ENCODE peak calls at places on chromosome 17, in nine cellular contexts. M is stimulated activated CD4-positive, alpha-beta T cell treated with anti-CD3 and anti-CD28 coated beads, Interleukin-1b, Interleukin-23, amount 100 ng/mL, for 4 hours; S is NCI-H510A treated with DMSO at 0.1 percent for 48 hours; R is sigmoid colon; O is heart left ventricle; F is activated naive CD8-positive, alpha-beta T cell treated with anti-CD3 and anti-CD28 coated beads, Interleukin-2, amount 50 U/mL, for 24 hours; Q is brain microvascular endothelial cell; L is ACHN; P is endothelial cell. Y is an unnamed sample.

GRCh38 chr17:36839256-36839655 is 98.0 kb upstream of the LHX1 start:
- DNase-seq in S (no peak), O (no peak), F (no peak), R (no peak), M (no peak), Q (no peak), P (no peak), L (no peak), Y (no peak)

GRCh38 chr17:28570716-28571254 is 539 bp downstream of the PIGS start:
- DNase-seq in M (peak), L (peak), P (no peak), O (no peak), F (peak), S (peak), R (peak), Q (no peak), Y (peak)

GRCh38 chr17:27355419-27355818 is 61.5 kb downstream of the WSB1 start:
- DNase-seq in P (no peak), F (no peak), O (no peak), M (no peak), L (no peak), S (no peak), R (no peak), Q (no peak), Y (no peak)

GRCh38 chr17:11356371-11356770 is 115.4 kb downstream of the SHISA6 start:
- DNase-seq in M (no peak), R (no peak), O (no peak), S (no peak), Q (no peak), F (no peak), L (no peak), P (no peak), Y (no peak)

GRCh38 chr17:27741361-27741861 is 58.9 kb downstream of the NOS2 start:
- DNase-seq in Q (no peak), F (no peak), R (no peak), L (no peak), P (no peak), M (no peak), S (no peak), O (no peak), Y (no peak)

GRCh38 chr17:62611308-62611707 is 16.2 kb upstream of the MRC2 start:
- DNase-seq in M (no peak), P (no peak), R (no peak), Q (no peak), L (no peak), F (no peak), S (no peak), O (no peak), Y (no peak)

GRCh38 chr17:72393553-72393952 is 272.7 kb downstream of the SOX9 start:
- DNase-seq in M (no peak), R (no peak), S (no peak), O (no peak), F (no peak), Q (peak), L (peak), P (no peak), Y (no peak)

GRCh38 chr17:50839591-50840310 is 4.4 kb downstream of the WFIKKN2 start:
- DNase-seq in P (no peak), Q (no peak), R (no peak), L (no peak), O (no peak), F (no peak), M (no peak), S (no peak), Y (no peak)

GRCh38 chr17:80940171-80941123 is 51.2 kb upstream of the CHMP6 start:
- DNase-seq in L (no peak), R (peak), P (no peak), F (no peak), S (peak), O (peak), M (no peak), Q (no peak), Y (no peak)

GRCh38 chr17:43966276-43966675 is 12.5 kb upstream of the PYY start:
- DNase-seq in R (no peak), P (no peak), F (no peak), O (no peak), S (no peak), L (peak), M (no peak), Q (no peak), Y (no peak)

GRCh38 chr17:81302324-81302723 is 7.2 kb upstream of the SLC38A10 start:
- DNase-seq in L (no peak), P (no peak), F (no peak), M (no peak), O (no peak), Q (no peak), R (no peak), S (no peak), Y (no peak)

GRCh38 chr17:74935585-74936469 is at the start of gene OTOP3:
- DNase-seq in O (no peak), S (peak), R (no peak), L (no peak), M (no peak), F (no peak), Q (no peak), P (no peak), Y (no peak)

GRCh38 chr17:49422714-49423113 is 8.0 kb upstream of the PHB1 start:
- DNase-seq in F (no peak), Q (no peak), R (no peak), O (no peak), S (no peak), M (no peak), P (no peak), L (no peak), Y (no peak)

GRCh38 chr17:48542956-48543853 is 1.7 kb downstream of the HOXB2 start:
- DNase-seq in O (peak), Q (peak), F (peak), L (peak), P (peak), R (peak), M (peak), S (no peak), Y (peak)

GRCh38 chr17:77089118-77089477 is 51.7 kb upstream of the SEC14L1 start:
- DNase-seq in F (peak), S (peak), Q (no peak), O (no peak), L (peak), R (no peak), P (no peak), M (no peak), Y (no peak)

GRCh38 chr17:79102214-79102613 is 27.6 kb downstream of the ENGASE start:
- DNase-seq in Q (no peak), F (no peak), P (no peak), O (no peak), L (no peak), R (no peak), M (no peak), S (no peak), Y (no peak)